ENCODE peak calls at places on chromosomes 1 and 21, in four cellular contexts. One of them, this sample, is unnamed.

GRCh38 chr1:205247130-205247921 is 19.6 kb downstream of the TMCC2 start:
- DNase-seq in K562: no peak
- DNase-seq in HepG2: no peak
- DNase-seq in GM12878: no peak
- DNase-seq in this sample: no peak

GRCh38 chr1:55580845-55581332 is 365.7 kb upstream of the USP24 start:
- DNase-seq in K562: no peak
- DNase-seq in HepG2: peak
- DNase-seq in GM12878: no peak
- DNase-seq in this sample: no peak

GRCh38 chr1:217230412-217230811 is 400.5 kb downstream of the GPATCH2 start:
- DNase-seq in K562: no peak
- DNase-seq in HepG2: no peak
- DNase-seq in GM12878: no peak
- DNase-seq in this sample: no peak

GRCh38 chr21:36839735-36840134 is 126.7 kb downstream of the HLCS start:
- DNase-seq in K562: no peak
- DNase-seq in HepG2: no peak
- DNase-seq in GM12878: no peak
- DNase-seq in this sample: no peak

GRCh38 chr1:94079056-94079990 is 41.6 kb downstream of the ABCA4 start:
- DNase-seq in K562: no peak
- DNase-seq in HepG2: peak
- DNase-seq in GM12878: no peak
- DNase-seq in this sample: no peak

GRCh38 chr1:231827337-231828105 is 200.9 kb downstream of the DISC1 start:
- DNase-seq in K562: no peak
- DNase-seq in HepG2: peak
- DNase-seq in GM12878: no peak
- DNase-seq in this sample: no peak

GRCh38 chr1:226424228-226425003 is 16.5 kb upstream of the PARP1 start:
- DNase-seq in K562: no peak
- DNase-seq in HepG2: no peak
- DNase-seq in GM12878: no peak
- DNase-seq in this sample: peak

GRCh38 chr1:55131801-55132200 is 83.4 kb downstream of the USP24 start:
- DNase-seq in K562: no peak
- DNase-seq in HepG2: no peak
- DNase-seq in GM12878: no peak
- DNase-seq in this sample: no peak

GRCh38 chr1:208497866-208498541 is 253.8 kb upstream of the PLXNA2 start:
- DNase-seq in K562: no peak
- DNase-seq in HepG2: no peak
- DNase-seq in GM12878: no peak
- DNase-seq in this sample: no peak

GRCh38 chr1:117067528-117068370 is 7.6 kb downstream of the TTF2 start:
- DNase-seq in K562: peak
- DNase-seq in HepG2: peak
- DNase-seq in GM12878: peak
- DNase-seq in this sample: peak
- TF ChIP-seq FOXK2 in K562: no peak
- TF ChIP-seq FOXK2 in HepG2: no peak
- TF ChIP-seq FOXK2 in GM12878: no peak
- TF ChIP-seq FOXK2 in this sample: no peak

GRCh38 chr21:39182484-39183271 is 573 bp downstream of the PSMG1 start:
- DNase-seq in K562: no peak
- DNase-seq in HepG2: no peak
- DNase-seq in GM12878: no peak
- DNase-seq in this sample: no peak
- TF ChIP-seq BHLHE40 in K562: no peak
- TF ChIP-seq BHLHE40 in HepG2: no peak
- TF ChIP-seq BHLHE40 in GM12878: no peak
- TF ChIP-seq BHLHE40 in this sample: no peak

GRCh38 chr1:110308247-110308646 is 30.9 kb upstream of the RBM15 start:
- DNase-seq in K562: no peak
- DNase-seq in HepG2: no peak
- DNase-seq in GM12878: no peak
- DNase-seq in this sample: no peak
- TF ChIP-seq SP1 in K562: no peak
- TF ChIP-seq SP1 in HepG2: no peak
- TF ChIP-seq SP1 in GM12878: no peak
- TF ChIP-seq SP1 in this sample: no peak

DNA sequence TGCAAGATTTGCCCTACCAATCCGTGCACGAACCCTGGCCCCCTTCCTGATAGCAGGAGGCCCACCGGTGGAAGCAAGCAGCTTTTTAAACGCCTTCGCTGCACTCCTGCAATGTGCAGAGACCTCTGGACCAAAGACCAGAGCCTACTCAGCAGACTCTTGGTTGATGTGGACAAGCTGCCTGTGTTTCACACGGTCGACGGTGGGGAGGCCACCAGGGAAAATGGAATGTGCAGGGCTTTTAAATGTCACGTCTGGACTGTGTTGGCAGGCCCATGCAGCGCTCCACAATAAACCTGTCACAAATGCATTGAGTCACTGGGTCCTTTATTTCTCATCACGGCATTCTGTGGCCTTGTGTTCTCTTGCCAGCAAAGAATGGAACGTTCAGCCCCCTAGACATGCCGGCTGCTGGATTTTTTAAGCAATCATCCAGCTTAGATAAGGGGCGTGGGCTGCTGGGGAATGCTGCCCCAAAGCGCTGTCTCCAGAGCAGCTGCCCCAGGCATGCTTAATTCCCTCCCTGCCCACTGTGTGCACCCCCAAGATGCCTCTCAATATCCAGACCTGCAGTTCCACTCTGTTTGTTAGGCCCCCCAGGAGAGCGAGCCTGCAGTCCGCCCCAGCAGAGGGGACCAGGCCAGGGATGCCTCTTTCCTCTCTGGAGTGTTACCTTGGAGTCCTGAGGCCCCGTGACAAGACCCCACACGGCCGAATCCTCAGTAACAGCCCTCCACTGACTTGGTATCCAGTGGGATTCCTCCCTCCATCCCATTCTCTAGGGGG is 71.3 kb downstream of the ATP5PO start:
- DNase-seq in K562: no peak
- DNase-seq in HepG2: peak
- DNase-seq in GM12878: no peak
- DNase-seq in this sample: no peak
- TF ChIP-seq FOXK2 in K562: no peak
- TF ChIP-seq FOXK2 in HepG2: no peak
- TF ChIP-seq FOXK2 in GM12878: no peak
- TF ChIP-seq FOXK2 in this sample: no peak

This sample was measured in HEK293T.